ENCODE peak calls at places on chromosomes 13 and 19, in nine cellular contexts. W is fibroblast of pulmonary artery; D is SHP77; M is Calu3; X is naive thymus-derived CD8-positive, alpha-beta T cell; O is osteocyte; I is GM23248; P is stimulated activated CD4-positive, alpha-beta T cell treated with anti-CD3 and anti-CD28 coated beads, TNF-alpha, amount 100 ng/mL, for 24 hours; F is psoas muscle. T is an unnamed sample.

GRCh38 chr13:100798739-100799361 is 124.3 kb upstream of the TMTC4 start:
- DNase-seq in I (no peak), O (no peak), D (no peak), P (no peak), M (no peak), F (no peak), X (no peak), W (no peak), T (peak; percentile 29)

GRCh38 chr13:78465250-78465649 is 138.1 kb downstream of the POU4F1 start:
- DNase-seq in M (no peak), I (no peak), O (no peak), P (no peak), W (no peak), F (no peak), D (no peak), X (no peak), T (no peak)

GRCh38 chr19:8262431-8262830 is 45.7 kb downstream of the CD320 start:
- DNase-seq in D (no peak), P (no peak), X (no peak), F (peak; percentile 4), M (no peak), I (no peak), O (no peak), W (no peak), T (no peak)

GRCh38 chr19:28715157-28715556 is 497.8 kb downstream of the UQCRFS1 start:
- DNase-seq in P (no peak), F (no peak), X (no peak), W (no peak), D (no peak), M (no peak), I (peak; percentile 13), O (no peak), T (no peak)

GRCh38 chr19:56110515-56111448 is 10.3 kb downstream of the ZNF787 start:
- DNase-seq in M (peak; percentile 68), D (no peak), X (no peak), I (no peak), O (no peak), P (no peak), F (peak; percentile 65), W (peak; percentile 58), T (no peak)

GRCh38 chr13:80469841-80470378 is 129.0 kb upstream of the SPRY2 start:
- DNase-seq in I (peak; percentile 37), W (peak; percentile 98), X (no peak), D (no peak), O (no peak), F (peak; percentile 89), P (no peak), M (no peak), T (no peak)

GRCh38 chr19:47157455-47158321 is 27.1 kb downstream of the SAE1 start:
- DNase-seq in D (no peak), I (peak; percentile 68), P (no peak), X (peak; percentile 31), O (no peak), M (no peak), W (peak; percentile 86), F (no peak), T (no peak)

GRCh38 chr13:108933061-108933460 is 303.6 kb downstream of the MYO16 start:
- DNase-seq in W (no peak), O (no peak), X (no peak), D (no peak), M (no peak), P (no peak), I (no peak), F (no peak), T (no peak)

GRCh38 chr13:31201341-31202024 is 1.7 kb downstream of the B3GLCT start:
- DNase-seq in O (no peak), M (no peak), D (no peak), X (no peak), P (no peak), I (peak; percentile 88), W (peak; percentile 67), F (no peak), T (no peak)

GRCh38 chr19:39080431-39080830 is 3.7 kb upstream of the ACP7 start:
- DNase-seq in M (no peak), P (no peak), I (no peak), D (no peak), W (no peak), X (no peak), F (no peak), O (no peak), T (no peak)

GRCh38 chr13:46385946-46386345 is 1.1 kb downstream of the RUBCNL start:
- DNase-seq in O (no peak), D (no peak), X (no peak), F (no peak), I (peak; percentile 20), P (no peak), W (no peak), M (no peak), T (no peak)

GRCh38 chr19:16714702-16715294 is 4.8 kb upstream of the NWD1 start:
- DNase-seq in F (peak; percentile 56), W (peak; percentile 46), M (peak; percentile 59), P (peak; percentile 3), I (peak; percentile 39), X (peak; percentile 17), D (peak; percentile 57), O (no peak), T (peak; percentile 40)

GRCh38 chr13:77065456-77066147 is 38.6 kb upstream of the FBXL3 start:
- DNase-seq in O (no peak), I (no peak), X (no peak), M (no peak), P (no peak), F (no peak), D (no peak), W (no peak), T (no peak)

GRCh38 chr19:4671182-4671851 is 1.2 kb upstream of the MYDGF start:
- DNase-seq in F (no peak), M (no peak), W (no peak), I (no peak), O (no peak), X (no peak), D (no peak), P (no peak), T (no peak)

GRCh38 chr19:53055117-53055516 is 10.6 kb downstream of the ERVV-2 start:
- DNase-seq in X (no peak), P (no peak), D (no peak), W (no peak), I (no peak), M (no peak), O (no peak), F (no peak), T (no peak)

GRCh38 chr19:3094638-3095374 is 644 bp downstream of the GNA11 start:
- DNase-seq in I (peak; percentile 76), P (no peak), F (peak; percentile 46), D (no peak), W (peak; percentile 17), M (peak; percentile 4), X (peak; percentile 32), O (peak; percentile 85), T (no peak)

GRCh38 chr13:76792680-76793334 is 93.4 kb downstream of the KCTD12 start:
- DNase-seq in F (no peak), W (peak; percentile 80), I (peak; percentile 86), X (no peak), O (no peak), D (no peak), M (no peak), P (no peak), T (no peak)

GRCh38 chr13:28540612-28541011 is 45.7 kb upstream of the FLT1 start:
- DNase-seq in X (no peak), F (no peak), O (no peak), D (no peak), M (no peak), W (peak; percentile 61), P (no peak), I (no peak), T (no peak)

GRCh38 chr13:106314417-106314816 is 221.0 kb downstream of the EFNB2 start:
- DNase-seq in I (no peak), M (no peak), P (no peak), F (no peak), W (no peak), O (no peak), X (no peak), D (no peak), T (no peak)

GRCh38 chr13:98752111-98752941 is at the start of gene SLC15A1:
- DNase-seq in F (no peak), O (no peak), D (no peak), P (no peak), W (no peak), X (no peak), I (peak; percentile 34), M (peak; percentile 20), T (no peak)

GRCh38 chr13:23695711-23696512 is 125.7 kb downstream of the TNFRSF19 start:
- DNase-seq in X (peak; percentile 45), F (peak; percentile 72), O (no peak), D (peak; percentile 93), P (peak; percentile 25), W (no peak), I (no peak), M (no peak), T (no peak)

GRCh38 chr19:3982701-3983541 is 2.3 kb downstream of the EEF2 start:
- DNase-seq in I (peak; percentile 89), D (no peak), W (peak; percentile 42), O (no peak), X (no peak), P (no peak), M (no peak), F (peak; percentile 82), T (no peak)

GRCh38 chr13:94305463-94305862 is 174.0 kb downstream of the DCT start:
- DNase-seq in W (peak; percentile 83), F (no peak), P (no peak), M (no peak), I (peak; percentile 80), D (no peak), X (no peak), O (no peak), T (no peak)

GRCh38 chr13:113002206-113002821 is 33.3 kb downstream of the MCF2L start:
- DNase-seq in I (no peak), D (peak; percentile 88), P (no peak), F (no peak), O (no peak), W (no peak), X (no peak), M (peak; percentile 33), T (peak; percentile 68)

GRCh38 chr19:35612559-35613321 is at the start of gene HAUS5:
- DNase-seq in P (peak; percentile 93), F (peak; percentile 96), X (peak; percentile 97), I (peak; percentile 93), O (peak; percentile 97), M (peak; percentile 98), W (peak; percentile 90), D (peak; percentile 86), T (peak; percentile 92)